ENCODE peak calls at places on chromosomes 16 and 17, in five cellular contexts. F, C, Y, T and L are unnamed samples.

GRCh38 chr17:46874906-46875305 is 23.5 kb downstream of the WNT9B start:
- DNase-seq in F (no peak), C (no peak), Y (no peak), T (no peak), L (no peak)

GRCh38 chr16:28604186-28604565 is 5.7 kb downstream of the SULT1A1 start:
- DNase-seq in F (peak), C (no peak), Y (no peak), T (no peak), L (no peak)

GRCh38 chr16:3017806-3018506 is at the start of gene CLDN6:
- DNase-seq in F (peak), C (no peak), Y (no peak), T (no peak), L (no peak)

GRCh38 chr17:80951121-80952090 is 40.2 kb upstream of the CHMP6 start:
- DNase-seq in F (peak), C (no peak), Y (peak), T (no peak), L (no peak)

GRCh38 chr17:10018461-10018891 is 113.4 kb upstream of the RCVRN start:
- DNase-seq in F (no peak), C (no peak), Y (no peak), T (peak), L (peak)

GRCh38 chr16:62585041-62585545 is 548.9 kb upstream of the CDH8 start:
- DNase-seq in F (no peak), C (no peak), Y (no peak), T (no peak), L (no peak)

GRCh38 chr16:50571786-50572185 is 23.6 kb downstream of the NKD1 start:
- DNase-seq in F (no peak), C (no peak), Y (no peak), T (no peak), L (no peak)

GRCh38 chr17:58270476-58271290 is 10.1 kb downstream of the MPO start:
- DNase-seq in F (no peak), C (no peak), Y (no peak), T (no peak), L (no peak)

GRCh38 chr16:1678500-1679098 is 520 bp downstream of the JPT2 start:
- DNase-seq in F (peak), C (peak), Y (peak), T (no peak), L (peak)

GRCh38 chr17:66900126-66901010 is 64.1 kb upstream of the CACNG4 start:
- DNase-seq in F (no peak), C (no peak), Y (no peak), T (no peak), L (no peak)

GRCh38 chr17:50292465-50292864 is 18.2 kb downstream of the TMEM92 start:
- DNase-seq in F (no peak), C (no peak), Y (no peak), T (no peak), L (no peak)

GRCh38 chr17:17140590-17140980 is 65.5 kb downstream of the PLD6 start:
- DNase-seq in F (no peak), C (no peak), Y (no peak), T (no peak), L (no peak)

GRCh38 chr16:17056666-17057065 is 414.1 kb downstream of the XYLT1 start:
- DNase-seq in F (no peak), C (no peak), Y (no peak), T (no peak), L (no peak)

GRCh38 chr16:84694980-84695379 is 4.8 kb upstream of the USP10 start:
- DNase-seq in F (no peak), C (no peak), Y (no peak), T (no peak), L (no peak)

GRCh38 chr17:69609495-69610315 is 195.2 kb downstream of the MAP2K6 start:
- DNase-seq in F (no peak), C (no peak), Y (no peak), T (peak), L (no peak)

GRCh38 chr17:27620721-27621120 is 10.3 kb upstream of the LGALS9 start:
- DNase-seq in F (no peak), C (no peak), Y (no peak), T (no peak), L (no peak)